ENCODE peak calls at places on chromosomes 13 and 19, in seven cellular contexts. K, D, A, M, E, V and Y are unnamed samples.
A peak's percentile ranks its signal among the peaks of the same experiment; 100 is the strongest.

GRCh38 chr13:33126909-33127607 is 110.8 kb downstream of the KL start:
- DNase-seq in E (peak; percentile 29), K (peak; percentile 65), D (no peak), V (peak; percentile 57), A (no peak), M (no peak), Y (peak; percentile 64)

GRCh38 chr19:48997972-48998371 is 4.3 kb downstream of the RUVBL2 start:
- DNase-seq in A (no peak), K (peak; percentile 45), E (peak; percentile 57), D (peak; percentile 16), V (no peak), M (peak; percentile 86), Y (no peak)

GRCh38 chr13:24274452-24274971 is 34.9 kb upstream of the C1QTNF9 start:
- DNase-seq in M (no peak), V (peak; percentile 60), A (no peak), K (peak; percentile 59), D (peak; percentile 40), E (no peak), Y (peak; percentile 34)

GRCh38 chr19:21750586-21751128 is 16.7 kb downstream of the ZNF100 start:
- DNase-seq in K (no peak), M (no peak), E (no peak), D (no peak), A (no peak), V (no peak), Y (no peak)

GRCh38 chr19:5150331-5150901 is 181.5 kb downstream of the KDM4B start:
- DNase-seq in E (no peak), D (no peak), M (peak; percentile 35), K (no peak), V (no peak), A (peak; percentile 1), Y (peak; percentile 8)

GRCh38 chr13:112996671-112997091 is 27.7 kb downstream of the MCF2L start:
- DNase-seq in V (no peak), A (no peak), M (no peak), D (no peak), K (no peak), E (no peak), Y (no peak)

GRCh38 chr13:74052402-74052928 is 81.7 kb downstream of the KLF12 start:
- DNase-seq in V (no peak), E (no peak), A (no peak), D (no peak), K (no peak), M (no peak), Y (no peak)

GRCh38 chr13:97385854-97386253 is 48.1 kb upstream of the RAP2A start:
- DNase-seq in M (no peak), A (no peak), E (no peak), V (no peak), K (no peak), D (no peak), Y (no peak)

DNA sequence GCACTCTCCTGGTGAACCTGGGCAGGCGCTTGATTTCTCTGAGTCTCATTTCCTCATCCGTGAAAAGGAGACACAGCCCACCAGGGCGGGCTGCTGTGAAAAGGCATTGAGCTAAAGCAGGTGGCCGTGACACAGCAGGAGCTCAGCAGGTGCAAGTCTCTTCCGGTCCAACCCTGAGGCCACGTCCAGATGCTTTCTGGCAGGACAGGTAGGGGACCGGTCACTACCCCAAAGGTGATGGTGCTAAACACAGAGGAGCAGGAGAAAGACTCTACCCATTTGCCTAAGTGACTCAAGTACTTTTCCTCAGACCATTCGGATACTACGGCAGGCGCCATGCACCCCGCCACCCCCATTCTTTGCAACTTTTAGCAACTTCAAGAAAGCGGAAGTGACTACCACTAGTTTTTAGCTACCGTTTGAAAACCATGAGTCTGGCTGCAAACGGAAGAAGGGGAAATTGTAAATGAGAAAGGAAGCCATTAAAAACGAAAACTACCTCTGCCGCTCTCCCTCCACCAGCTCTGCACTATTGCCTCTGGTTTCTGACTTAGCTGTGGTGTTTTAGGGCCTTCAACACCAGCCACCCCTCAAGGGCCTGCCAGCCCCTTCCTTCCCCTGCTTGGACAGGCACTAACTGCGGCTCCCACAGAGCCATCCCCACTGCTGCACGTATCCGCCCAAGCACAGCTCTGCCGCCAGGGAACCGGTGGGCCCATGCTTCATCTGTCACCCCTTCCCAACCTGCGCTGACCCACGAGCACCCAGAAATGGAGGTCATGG is 4.8 kb downstream of the PPP6R1 start:
- DNase-seq in D (peak; percentile 45), M (no peak), E (no peak), A (no peak), K (no peak), V (no peak), Y (no peak)
- H3K4me1 ChIP-seq in D (peaks cover 73% of the 10 kb centered on the region), M (peaks cover 12% of the 10 kb centered on the region), E (peaks cover 45% of the 10 kb centered on the region), A (peaks cover 51% of the 10 kb centered on the region), K (peaks cover 15% of the 10 kb centered on the region), V (no peaks in the 10 kb centered on the region), Y (peaks cover 9% of the 10 kb centered on the region)

GRCh38 chr19:10736189-10736588 is 18.3 kb downstream of the DNM2 start:
- DNase-seq in V (no peak), E (no peak), M (no peak), A (no peak), D (no peak), K (no peak), Y (no peak)

GRCh38 chr19:10735741-10736140 is 17.9 kb downstream of the DNM2 start:
- DNase-seq in D (no peak), M (no peak), K (no peak), A (no peak), V (no peak), E (no peak), Y (no peak)

GRCh38 chr19:10740798-10741197 is 22.9 kb downstream of the DNM2 start:
- DNase-seq in V (no peak), K (no peak), A (no peak), D (no peak), E (no peak), M (no peak), Y (no peak)

GRCh38 chr19:10736916-10737551 is 19.2 kb downstream of the DNM2 start:
- DNase-seq in K (no peak), V (no peak), M (no peak), A (no peak), E (no peak), D (no peak), Y (no peak)

DNA sequence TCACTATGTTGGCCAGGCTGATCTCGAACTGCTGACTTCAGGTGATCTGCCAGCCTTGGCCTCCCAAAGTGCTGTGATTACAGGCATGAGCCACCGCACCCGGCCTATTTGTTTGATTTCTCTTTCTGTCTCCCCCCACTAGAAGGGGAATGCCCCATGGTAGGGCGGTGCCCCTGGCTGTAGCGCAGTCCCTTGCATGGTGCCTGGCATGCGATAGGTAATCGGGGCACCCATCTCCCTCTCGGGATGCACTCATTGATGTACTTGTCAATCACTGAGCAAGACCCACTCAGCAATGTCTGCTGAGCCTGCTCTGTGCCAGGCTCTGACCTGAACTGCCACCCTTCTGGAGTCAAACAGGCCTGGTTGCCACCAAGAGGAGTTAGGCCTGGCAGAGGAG is 19.8 kb downstream of the DNM2 start:
- DNase-seq in K (no peak), E (no peak), A (no peak), M (no peak), V (no peak), D (no peak), Y (no peak)
- H3K4me1 ChIP-seq in K (no peaks in the 10 kb centered on the region), E (no peaks in the 10 kb centered on the region), A (peaks cover 36% of the 10 kb centered on the region), M (no peaks in the 10 kb centered on the region), V (no peaks in the 10 kb centered on the region), D (peaks cover 5% of the 10 kb centered on the region), Y (peaks cover 38% of the 10 kb centered on the region)

GRCh38 chr13:22642088-22642487 is 538.7 kb upstream of the SGCG start:
- DNase-seq in K (no peak), M (no peak), A (no peak), E (no peak), V (no peak), D (no peak), Y (no peak)
- H3K4me1 ChIP-seq in K (no peaks in the 10 kb centered on the region), M (no peaks in the 10 kb centered on the region), A (no peaks in the 10 kb centered on the region), E (no peaks in the 10 kb centered on the region), V (no peaks in the 10 kb centered on the region), D (no peaks in the 10 kb centered on the region), Y (no peaks in the 10 kb centered on the region)

GRCh38 chr13:99066219-99066618 is 88.4 kb upstream of the DOCK9 start:
- DNase-seq in V (no peak), K (no peak), M (no peak), E (no peak), A (no peak), D (no peak), Y (no peak)
- H3K4me1 ChIP-seq in V (peaks cover 8% of the 10 kb centered on the region), K (peaks cover 16% of the 10 kb centered on the region), M (no peaks in the 10 kb centered on the region), E (peaks cover 12% of the 10 kb centered on the region), A (peaks cover 15% of the 10 kb centered on the region), D (peaks cover 42% of the 10 kb centered on the region), Y (peaks cover 26% of the 10 kb centered on the region)

GRCh38 chr19:3363841-3364500 is 2.4 kb upstream of the NFIC start:
- DNase-seq in D (no peak), M (peak; percentile 26), E (no peak), A (no peak), V (no peak), K (no peak), Y (no peak)

GRCh38 chr19:3366104-3366760 is at the start of gene NFIC:
- DNase-seq in V (peak; percentile 90), M (peak; percentile 62), E (peak; percentile 87), A (no peak), K (peak; percentile 79), D (no peak), Y (peak; percentile 83)

GRCh38 chr19:3365447-3366103 is 808 bp upstream of the NFIC start:
- DNase-seq in E (peak; percentile 79), V (peak; percentile 76), M (peak; percentile 27), D (no peak), K (peak; percentile 66), A (no peak), Y (peak; percentile 61)

GRCh38 chr19:3365093-3365446 is 1.3 kb upstream of the NFIC start:
- DNase-seq in K (no peak), E (no peak), A (no peak), D (no peak), V (no peak), M (no peak), Y (no peak)

DNA sequence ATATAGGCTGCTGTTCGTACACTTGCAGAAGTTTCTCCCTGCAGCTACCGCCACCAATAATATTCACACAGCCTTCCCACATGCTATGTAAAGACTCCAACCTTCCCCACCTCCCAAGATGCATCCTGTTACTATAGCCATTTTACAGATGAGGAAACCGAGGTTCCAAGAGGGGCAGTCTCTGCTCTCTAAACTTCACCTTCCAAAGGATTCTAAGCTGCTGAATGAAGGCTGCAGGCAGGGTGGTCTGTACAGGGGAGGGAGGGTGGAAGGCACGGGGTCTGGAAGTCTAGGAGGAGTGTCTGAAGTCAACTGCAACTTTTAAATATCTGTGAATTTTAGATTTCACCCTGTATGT is 1.9 kb upstream of the NFIC start:
- DNase-seq in E (no peak), A (no peak), M (no peak), D (no peak), K (no peak), V (no peak), Y (no peak)
- H3K4me1 ChIP-seq in E (peaks cover 38% of the 10 kb centered on the region), A (peaks cover 58% of the 10 kb centered on the region), M (no peaks in the 10 kb centered on the region), D (peaks cover 38% of the 10 kb centered on the region), K (peaks cover 23% of the 10 kb centered on the region), V (peaks cover 6% of the 10 kb centered on the region), Y (peaks cover 54% of the 10 kb centered on the region)